ENCODE peak calls at places on chromosomes 3 and 15, in ten cellular contexts. Z is CD8-positive, alpha-beta memory T cell; U is PC-9; T is uterus; N is GM23248; R is esophagus squamous epithelium; B is spleen; A is psoas muscle; M is endodermal cell; C is mucosa of descending colon. X is an unnamed sample.

GRCh38 chr3:52231502-52232278 is 6.2 kb upstream of the TLR9 start:
- DNase-seq in N (peak; percentile 75), A (peak; percentile 86), Z (peak; percentile 88), M (peak; percentile 94), T (peak; percentile 56), C (peak; percentile 89), R (no peak), B (peak; percentile 96), U (peak; percentile 79), X (peak; percentile 72)

GRCh38 chr3:69092030-69092513 is 7.3 kb downstream of the ARL6IP5 start:
- DNase-seq in C (no peak), A (no peak), U (no peak), T (no peak), N (no peak), M (no peak), B (no peak), R (no peak), Z (peak; percentile 68), X (no peak)

GRCh38 chr3:125143982-125144652 is 68.4 kb downstream of the SLC12A8 start:
- DNase-seq in U (peak; percentile 45), Z (no peak), C (no peak), R (no peak), B (no peak), M (peak; percentile 81), N (peak; percentile 40), A (no peak), T (no peak), X (no peak)

GRCh38 chr3:120634539-120634938 is 38.4 kb downstream of the NDUFB4 start:
- DNase-seq in M (no peak), T (no peak), A (no peak), U (no peak), C (no peak), B (no peak), N (peak; percentile 51), Z (no peak), R (no peak), X (no peak)

GRCh38 chr3:54703906-54704305 is 224.0 kb downstream of the LRTM1 start:
- DNase-seq in U (no peak), N (no peak), C (no peak), A (no peak), R (no peak), Z (no peak), T (no peak), B (no peak), M (no peak), X (no peak)

GRCh38 chr3:97839944-97840343 is 18.1 kb downstream of the CRYBG3 start:
- DNase-seq in A (no peak), T (no peak), R (no peak), N (no peak), B (no peak), C (no peak), M (no peak), U (no peak), Z (no peak), X (no peak)

GRCh38 chr3:99907959-99908544 is 90.4 kb downstream of the CMSS1 start:
- DNase-seq in Z (no peak), A (no peak), M (no peak), T (no peak), U (no peak), C (no peak), R (no peak), B (no peak), N (no peak), X (no peak)

GRCh38 chr15:29122506-29122905 is 147.1 kb downstream of the NSMCE3 start:
- DNase-seq in Z (no peak), M (no peak), N (no peak), T (no peak), B (no peak), C (no peak), A (no peak), U (no peak), R (no peak), X (no peak)

GRCh38 chr15:54560417-54560816 is 582.2 kb downstream of the UNC13C start:
- DNase-seq in Z (no peak), C (no peak), M (no peak), B (no peak), R (no peak), N (no peak), A (no peak), T (no peak), U (no peak), X (no peak)

GRCh38 chr15:90402230-90402629 is 14.2 kb downstream of the IQGAP1 start:
- DNase-seq in R (no peak), C (no peak), A (peak; percentile 56), T (peak; percentile 47), B (no peak), M (no peak), U (peak; percentile 57), Z (no peak), N (peak; percentile 90), X (no peak)

GRCh38 chr3:122273498-122273897 is 51.5 kb upstream of the CSTA start:
- DNase-seq in C (no peak), U (no peak), T (no peak), N (no peak), R (no peak), Z (peak; percentile 5), M (no peak), B (no peak), A (no peak), X (no peak)

GRCh38 chr15:25882466-25882865 is 19.3 kb upstream of the ATP10A start:
- DNase-seq in U (no peak), R (no peak), B (no peak), Z (no peak), M (no peak), A (no peak), T (no peak), C (no peak), N (no peak), X (no peak)

GRCh38 chr15:66586155-66586976 is 20.6 kb upstream of the LCTL start:
- DNase-seq in A (no peak), R (no peak), T (no peak), N (no peak), Z (no peak), B (no peak), M (peak; percentile 44), U (no peak), C (no peak), X (no peak)

GRCh38 chr3:152159328-152159727 is 109.4 kb upstream of the MBNL1 start:
- DNase-seq in C (no peak), A (no peak), T (no peak), R (no peak), N (peak; percentile 52), B (no peak), Z (no peak), M (no peak), U (no peak), X (no peak)

GRCh38 chr3:14680716-14681115 is 5.8 kb downstream of the C3orf20 start:
- DNase-seq in Z (no peak), N (no peak), A (no peak), R (no peak), U (no peak), C (no peak), M (no peak), T (no peak), B (no peak), X (no peak)

GRCh38 chr3:9384141-9384828 is 13.1 kb upstream of the SETD5 start:
- DNase-seq in B (no peak), A (no peak), Z (no peak), T (no peak), M (no peak), N (peak; percentile 57), U (no peak), R (no peak), C (no peak), X (no peak)

GRCh38 chr15:40463886-40464545 is 6.8 kb upstream of the CHST14 start:
- DNase-seq in Z (no peak), C (no peak), N (no peak), R (no peak), T (no peak), B (peak; percentile 62), U (no peak), M (no peak), A (no peak), X (no peak)

GRCh38 chr15:35450492-35450891 is 95.5 kb downstream of the DPH6 start:
- DNase-seq in C (no peak), R (no peak), U (no peak), T (no peak), M (no peak), Z (no peak), N (peak; percentile 86), B (no peak), A (no peak), X (no peak)

GRCh38 chr3:138078096-138078495 is 37.3 kb downstream of the DZIP1L start:
- DNase-seq in T (no peak), M (no peak), C (no peak), N (peak; percentile 83), Z (no peak), A (no peak), B (no peak), U (peak; percentile 14), R (no peak), X (no peak)
- H3K4me1 ChIP-seq in T (no peaks in the 10 kb centered on the region), M (peaks cover 4% of the 10 kb centered on the region), C (no peaks in the 10 kb centered on the region), N (peaks cover 54% of the 10 kb centered on the region), Z (no peaks in the 10 kb centered on the region), A (no peaks in the 10 kb centered on the region), B (peaks cover 18% of the 10 kb centered on the region), U (peaks cover 50% of the 10 kb centered on the region), R (peaks cover 6% of the 10 kb centered on the region), X (no peaks in the 10 kb centered on the region)

DNA sequence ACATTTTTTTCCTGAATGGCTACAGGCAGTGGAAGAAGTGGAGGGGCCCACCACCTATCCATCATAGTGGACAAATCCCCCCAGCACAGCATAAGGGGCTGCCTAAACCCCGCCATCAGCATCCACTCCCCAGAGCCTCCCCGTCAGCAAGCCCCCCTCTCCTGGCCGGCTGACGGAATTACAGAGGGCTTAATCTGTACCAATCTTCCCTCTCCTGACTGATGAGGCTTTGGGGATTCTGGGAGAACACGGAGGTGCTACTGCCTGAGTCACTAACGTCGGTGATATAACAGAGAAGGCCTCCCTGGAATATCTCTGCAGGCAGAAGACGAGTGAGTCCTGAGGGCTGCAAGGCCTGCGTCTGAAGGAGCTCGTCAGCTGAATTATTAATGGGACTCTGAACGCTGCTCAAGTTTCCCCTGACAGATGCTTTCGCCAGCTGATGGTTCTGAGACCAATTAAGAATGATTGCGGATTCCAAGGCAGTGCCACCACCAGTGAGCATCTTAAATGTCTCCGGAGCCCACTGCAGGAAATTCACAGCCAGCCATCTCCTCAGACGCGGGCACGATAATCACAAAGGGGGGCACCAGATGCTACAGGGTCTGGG is 147.7 kb downstream of the XXYLT1 start:
- DNase-seq in Z (no peak), T (no peak), R (no peak), B (no peak), U (no peak), N (peak; percentile 60), M (peak; percentile 76), A (no peak), C (no peak), X (no peak)
- H3K4me1 ChIP-seq in Z (peaks cover 1% of the 10 kb centered on the region), T (peaks cover 6% of the 10 kb centered on the region), R (peaks cover 13% of the 10 kb centered on the region), B (peaks cover 13% of the 10 kb centered on the region), U (peaks cover 27% of the 10 kb centered on the region), N (no peaks in the 10 kb centered on the region), M (peaks cover 14% of the 10 kb centered on the region), A (no peaks in the 10 kb centered on the region), C (no peaks in the 10 kb centered on the region), X (no peaks in the 10 kb centered on the region)

GRCh38 chr15:100020614-100021013 is 287.4 kb upstream of the LYSMD4 start:
- DNase-seq in U (no peak), A (no peak), M (no peak), T (no peak), B (no peak), R (no peak), Z (no peak), N (no peak), C (no peak), X (no peak)
- H3K4me1 ChIP-seq in U (peaks cover 24% of the 10 kb centered on the region), A (no peaks in the 10 kb centered on the region), M (peaks cover 4% of the 10 kb centered on the region), T (no peaks in the 10 kb centered on the region), B (no peaks in the 10 kb centered on the region), R (peaks cover 11% of the 10 kb centered on the region), Z (no peaks in the 10 kb centered on the region), N (no peaks in the 10 kb centered on the region), C (no peaks in the 10 kb centered on the region), X (no peaks in the 10 kb centered on the region)

GRCh38 chr3:78724886-78725285 is 1042.9 kb downstream of the ROBO1 start:
- DNase-seq in A (no peak), N (no peak), U (no peak), R (no peak), B (no peak), C (no peak), Z (no peak), T (no peak), M (no peak), X (no peak)
- H3K4me1 ChIP-seq in A (no peaks in the 10 kb centered on the region), N (peaks cover 21% of the 10 kb centered on the region), U (peaks cover 15% of the 10 kb centered on the region), R (peaks cover 8% of the 10 kb centered on the region), B (no peaks in the 10 kb centered on the region), C (no peaks in the 10 kb centered on the region), Z (no peaks in the 10 kb centered on the region), T (no peaks in the 10 kb centered on the region), M (peaks cover 3% of the 10 kb centered on the region), X (no peaks in the 10 kb centered on the region)